ENCODE peak calls at places on chromosomes 1 and 21, in nine cellular contexts. K, Q, Y, J, U, Z, W, R and L are unnamed samples. For H3K36me3, the result is how much of the 10 kb centered on the place peaks cover.

GRCh38 chr1:215631489-215631888 is 64.4 kb downstream of the KCTD3 start:
- DNase-seq in J (no peak), U (no peak), W (no peak), Y (no peak), K (no peak), Q (no peak), Z (peak), R (no peak), L (no peak)

GRCh38 chr1:48817505-48818114 is 40.9 kb upstream of the BEND5 start:
- DNase-seq in K (no peak), U (peak), Y (peak), Z (peak), Q (peak), W (peak), J (peak), R (peak), L (peak)

GRCh38 chr1:110631836-110632620 is 25.9 kb upstream of the KCNA2 start:
- DNase-seq in J (no peak), U (no peak), W (no peak), R (no peak), K (no peak), Y (no peak), Q (no peak), Z (no peak), L (no peak)

GRCh38 chr1:14190508-14190907 is 408.0 kb upstream of the KAZN start:
- DNase-seq in Z (peak), K (peak), U (no peak), Q (no peak), W (no peak), Y (peak), R (no peak), J (no peak), L (no peak)

GRCh38 chr21:43271452-43272020 is 102.7 kb downstream of the CRYAA start:
- DNase-seq in Y (peak), J (no peak), Q (no peak), Z (no peak), U (no peak), R (no peak), W (no peak), K (no peak), L (no peak)

GRCh38 chr1:21764615-21765423 is 18.1 kb downstream of the USP48 start:
- DNase-seq in U (no peak), R (peak), W (no peak), K (peak), Q (peak), Y (no peak), J (no peak), Z (peak), L (peak)

GRCh38 chr1:212754193-212754592 is 37.4 kb downstream of the NSL1 start:
- DNase-seq in U (no peak), W (no peak), J (no peak), K (no peak), R (no peak), Y (no peak), Z (no peak), Q (no peak), L (no peak)

GRCh38 chr1:15000030-15000429 is 153.5 kb upstream of the TMEM51 start:
- DNase-seq in J (no peak), Z (no peak), K (no peak), R (no peak), Q (no peak), W (no peak), Y (no peak), U (no peak), L (no peak)

GRCh38 chr1:162550925-162551324 is 10.6 kb upstream of the UAP1 start:
- DNase-seq in W (no peak), Q (no peak), U (no peak), J (no peak), K (no peak), R (no peak), Z (no peak), Y (no peak), L (no peak)

GRCh38 chr1:240474133-240474614 is 137.8 kb downstream of the GREM2 start:
- DNase-seq in Z (no peak), Y (no peak), J (no peak), Q (no peak), K (no peak), U (no peak), R (no peak), W (no peak), L (no peak)

GRCh38 chr1:217089239-217090014 is 366.2 kb upstream of the ESRRG start:
- DNase-seq in U (no peak), R (no peak), K (no peak), Y (peak), Q (peak), J (no peak), Z (peak), W (peak), L (peak)

GRCh38 chr1:245290836-245291235 is 136.1 kb downstream of the KIF26B start:
- DNase-seq in Y (no peak), K (no peak), R (no peak), U (no peak), J (no peak), Z (no peak), W (no peak), Q (no peak), L (no peak)

DNA sequence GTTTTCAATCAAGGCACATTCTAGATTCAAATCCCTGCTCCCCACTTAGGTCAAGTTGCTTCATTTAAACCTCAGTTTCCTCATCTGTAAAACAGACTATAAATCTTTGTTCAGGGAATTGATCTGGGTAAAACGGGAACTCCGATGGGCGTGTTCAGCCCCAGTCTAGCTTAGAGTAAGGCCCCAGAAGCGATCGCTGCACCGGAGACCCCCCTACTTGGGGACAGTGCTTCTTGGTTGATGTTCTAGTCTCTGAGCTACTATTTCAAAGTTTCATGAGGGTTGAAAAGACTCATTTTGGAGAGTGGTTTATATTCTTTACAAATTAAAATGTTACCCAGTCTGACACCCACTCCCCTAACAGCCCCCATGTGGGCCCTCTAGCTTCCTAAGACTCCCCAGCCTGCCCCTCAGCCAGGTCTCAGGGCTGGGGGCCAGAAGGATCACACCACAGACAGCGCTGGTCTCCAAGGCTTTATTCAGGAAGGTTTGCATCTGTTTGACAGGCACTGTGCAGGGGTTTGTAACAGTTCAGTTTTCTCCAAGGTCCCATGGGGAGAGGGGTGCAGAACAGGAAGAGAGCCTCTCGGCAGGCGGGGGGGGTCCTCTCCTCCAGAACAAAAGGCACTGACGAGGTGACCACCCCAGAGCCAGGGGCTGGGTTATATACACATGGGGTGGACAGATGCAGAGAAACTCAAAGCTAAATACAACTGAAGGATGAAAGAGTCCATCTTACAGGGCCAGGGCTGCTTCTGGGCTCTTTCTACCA is 82.9 kb downstream of the STUM start:
- DNase-seq in U (no peak), J (no peak), K (no peak), R (no peak), W (no peak), Y (no peak), Z (no peak), Q (no peak), L (no peak)
- H3K36me3 ChIP-seq in U (under half), J (under half), K (under half), R (under half), W (half or more), Y (under half), Z (under half), Q (under half), L (under half)

DNA sequence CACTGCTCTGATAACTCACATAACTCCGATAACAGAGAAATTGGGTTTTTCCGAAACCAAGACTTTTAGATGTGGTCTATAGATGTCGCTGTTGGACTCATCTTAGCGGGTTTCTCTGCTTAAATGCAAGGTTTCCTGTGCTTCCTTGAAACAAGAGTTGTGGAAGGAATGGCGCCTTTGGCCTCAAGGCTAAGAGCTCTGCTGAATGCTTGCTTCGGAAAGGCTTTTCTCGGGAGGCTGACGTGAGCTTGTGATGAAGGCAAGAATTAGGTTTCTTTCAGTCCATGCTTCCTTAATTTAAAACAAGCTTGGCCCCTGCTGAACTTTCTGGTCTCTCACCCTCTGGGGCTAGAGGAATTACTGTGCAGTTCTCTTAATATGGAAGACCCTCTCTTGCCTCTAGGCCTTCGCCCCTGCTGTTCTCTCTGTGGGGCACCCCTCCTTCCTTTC is 113.5 kb downstream of the MAP3K21 start:
- DNase-seq in Y (no peak), Z (no peak), U (no peak), W (no peak), Q (peak), K (peak), R (no peak), J (no peak), L (no peak)
- TF ChIP-seq CTCF in Y (peak), Z (peak), U (peak), W (peak), Q (peak), K (peak), R (peak), J (peak), L (peak)

DNA sequence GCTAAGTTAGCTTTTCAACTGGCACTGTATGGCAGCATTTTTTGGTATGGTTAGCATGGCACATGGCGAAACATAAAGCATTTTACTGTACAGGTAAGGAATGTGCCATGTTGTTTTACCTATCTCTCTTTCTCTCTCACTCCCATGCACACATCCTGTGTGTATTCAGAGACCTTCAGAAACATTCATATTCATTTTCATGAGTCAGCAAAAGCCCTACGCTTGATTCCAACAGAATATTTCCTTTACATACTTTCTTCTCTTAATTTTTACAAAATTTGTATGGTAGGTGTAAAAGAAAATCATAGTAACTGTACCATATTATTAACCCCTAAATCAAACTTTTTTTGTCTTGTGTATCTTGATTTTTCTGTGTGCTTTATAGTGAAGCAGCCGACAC is 10.3 kb downstream of the SRSF11 start:
- DNase-seq in U (no peak), Y (no peak), K (no peak), Q (no peak), R (no peak), W (no peak), Z (no peak), J (no peak), L (no peak)
- H3K36me3 ChIP-seq in U (under half), Y (half or more), K (under half), Q (under half), R (half or more), W (half or more), Z (under half), J (under half), L (half or more)

GRCh38 chr1:4585216-4585615 is 69.2 kb upstream of the AJAP1 start:
- DNase-seq in R (no peak), K (no peak), Z (no peak), Y (peak), W (no peak), U (no peak), Q (peak), J (no peak), L (no peak)
- TF ChIP-seq CTCF in R (peak), K (peak), Z (peak), Y (peak), W (peak), U (peak), Q (peak), J (no peak), L (peak)